ENCODE peak calls at places on chromosomes 6 and 20, in seven cellular contexts. A, O, H, Q, E, F and P are unnamed samples.

GRCh38 chr6:154408906-154409500 is 52.4 kb upstream of the IPCEF1 start:
- DNase-seq in E (peak), Q (peak), F (no peak), O (no peak), A (no peak), H (no peak), P (no peak)

GRCh38 chr6:159819932-159820640 is 20.0 kb downstream of the PNLDC1 start:
- DNase-seq in E (no peak), A (no peak), Q (no peak), O (no peak), H (no peak), F (no peak), P (no peak)

GRCh38 chr6:112330071-112330876 is 16.9 kb upstream of the RFPL4B start:
- DNase-seq in O (no peak), A (no peak), H (peak), F (no peak), E (peak), Q (peak), P (no peak)

GRCh38 chr6:170294813-170295518 is 4.1 kb upstream of the DLL1 start:
- DNase-seq in H (no peak), A (no peak), O (no peak), E (no peak), F (no peak), Q (peak), P (no peak)

GRCh38 chr20:63653041-63653973 is at the start of gene STMN3:
- DNase-seq in A (peak), O (peak), F (peak), H (peak), Q (peak), E (peak), P (peak)

GRCh38 chr6:125019873-125020272 is 57.6 kb downstream of the RNF217 start:
- DNase-seq in O (no peak), E (no peak), Q (no peak), H (no peak), A (no peak), F (no peak), P (no peak)

GRCh38 chr6:75802366-75802765 is 53.3 kb downstream of the MYO6 start:
- DNase-seq in E (no peak), O (no peak), F (no peak), H (no peak), A (no peak), Q (no peak), P (no peak)

GRCh38 chr20:37649017-37649416 is 44.8 kb upstream of the CTNNBL1 start:
- DNase-seq in F (no peak), E (no peak), O (no peak), A (no peak), Q (no peak), H (no peak), P (no peak)

GRCh38 chr20:62496525-62497218 is 20.9 kb upstream of the GATA5 start:
- DNase-seq in A (no peak), O (no peak), F (no peak), H (no peak), E (no peak), Q (no peak), P (no peak)

GRCh38 chr20:34907616-34908469 is 31.4 kb downstream of the ACSS2 start:
- DNase-seq in H (peak), E (peak), F (no peak), A (no peak), O (peak), Q (peak), P (no peak)

GRCh38 chr6:88301888-88302768 is 136.0 kb upstream of the CNR1 start:
- DNase-seq in H (no peak), A (no peak), F (no peak), O (no peak), E (peak), Q (no peak), P (no peak)

GRCh38 chr20:3911956-3912355 is 22.8 kb downstream of the PANK2 start:
- DNase-seq in O (no peak), H (no peak), E (no peak), A (no peak), Q (peak), F (no peak), P (no peak)

GRCh38 chr6:75791881-75792280 is 42.8 kb downstream of the MYO6 start:
- DNase-seq in E (peak), F (no peak), A (no peak), Q (no peak), O (no peak), H (no peak), P (no peak)

GRCh38 chr6:33851959-33852358 is 48.2 kb upstream of the MLN start:
- DNase-seq in H (no peak), O (no peak), A (peak), F (no peak), E (peak), Q (peak), P (peak)

GRCh38 chr6:163383912-163384311 is 30.6 kb upstream of the QKI start:
- DNase-seq in F (no peak), Q (no peak), H (no peak), E (no peak), O (no peak), A (no peak), P (no peak)

GRCh38 chr6:3444276-3445088 is 12.4 kb downstream of the SLC22A23 start:
- DNase-seq in O (no peak), A (no peak), E (no peak), H (no peak), Q (no peak), F (no peak), P (no peak)

GRCh38 chr6:90098637-90099036 is 198.0 kb downstream of the BACH2 start:
- DNase-seq in E (peak), Q (no peak), F (no peak), A (no peak), O (peak), H (no peak), P (no peak)

GRCh38 chr6:43993881-43994523 is 133.2 kb downstream of the MRPL14 start:
- DNase-seq in E (no peak), O (no peak), H (no peak), F (no peak), Q (peak), A (no peak), P (no peak)

GRCh38 chr6:158056804-158057203 is 75.1 kb downstream of the SYNJ2 start:
- DNase-seq in H (no peak), A (no peak), Q (peak), F (no peak), O (no peak), E (no peak), P (no peak)

GRCh38 chr6:158058156-158058723 is 76.6 kb downstream of the SYNJ2 start:
- DNase-seq in E (peak), H (no peak), F (no peak), Q (no peak), A (no peak), O (no peak), P (no peak)

GRCh38 chr6:158059108-158059507 is 77.4 kb downstream of the SYNJ2 start:
- DNase-seq in H (no peak), E (no peak), A (no peak), Q (peak), O (no peak), F (no peak), P (no peak)

GRCh38 chr6:158056355-158056754 is 74.7 kb downstream of the SYNJ2 start:
- DNase-seq in O (no peak), E (no peak), Q (no peak), F (no peak), A (no peak), H (no peak), P (no peak)

GRCh38 chr6:158057213-158057987 is 75.7 kb downstream of the SYNJ2 start:
- DNase-seq in A (no peak), F (no peak), E (peak), H (peak), O (peak), Q (peak), P (no peak)
- H3K4me3 ChIP-seq in A (no peak), F (no peak), E (no peak), H (no peak), O (no peak), Q (no peak), P (no peak)

GRCh38 chr6:101907356-101908217 is 514.1 kb downstream of the GRIK2 start:
- DNase-seq in F (no peak), E (no peak), A (no peak), O (no peak), Q (no peak), H (no peak), P (no peak)
- H3K4me3 ChIP-seq in F (no peak), E (no peak), A (no peak), O (no peak), Q (no peak), H (no peak), P (no peak)

GRCh38 chr20:44255942-44256341 is 8.8 kb downstream of the GDAP1L1 start:
- DNase-seq in E (no peak), O (no peak), Q (no peak), A (no peak), H (no peak), F (no peak), P (no peak)
- H3K4me3 ChIP-seq in E (no peak), O (no peak), Q (no peak), A (no peak), H (no peak), F (no peak), P (no peak)

DNA sequence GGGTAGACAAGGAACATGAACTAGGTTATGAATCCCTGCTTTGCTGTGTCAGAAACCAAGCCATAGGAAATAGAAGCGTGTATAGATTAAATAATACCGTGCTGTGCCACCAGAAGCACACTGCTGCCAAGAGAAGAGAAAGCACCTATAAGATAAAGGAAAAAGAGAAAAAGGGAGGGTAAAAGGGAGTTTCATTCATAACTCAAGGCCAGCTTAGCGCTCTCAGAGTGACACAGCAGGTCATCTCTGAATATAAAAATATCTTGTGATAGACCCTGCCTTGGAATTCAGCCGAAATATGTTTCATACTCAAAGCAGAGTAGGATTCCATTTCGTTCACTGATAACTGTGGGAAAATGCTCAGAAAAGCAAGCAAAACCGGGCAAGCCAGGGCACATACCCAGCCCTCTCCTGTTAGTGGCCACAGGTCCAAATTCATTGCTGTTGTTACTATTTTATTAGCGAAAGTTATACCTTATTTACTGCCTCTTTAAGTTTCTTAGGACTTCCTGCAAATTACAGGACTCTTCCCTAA is 8.7 kb downstream of the JAG1 start:
- DNase-seq in A (no peak), E (no peak), O (no peak), Q (no peak), F (no peak), H (no peak), P (no peak)
- H3K4me3 ChIP-seq in A (no peak), E (no peak), O (no peak), Q (no peak), F (peak), H (peak), P (no peak)